ENCODE peak calls at places on chromosomes 16 and 17, in four cellular contexts. H is fibroblast of lung, M is mesendoderm, O is kidney. V is an unnamed sample.

GRCh38 chr17:68103148-68103547 is 67.6 kb downstream of the KPNA2 start:
- DNase-seq in H (no peak), M (no peak), O (no peak), V (no peak)

GRCh38 chr17:28173801-28174200 is 131.3 kb downstream of the NLK start:
- DNase-seq in H (peak), M (peak), O (no peak), V (no peak)

GRCh38 chr17:41116292-41116691 is 1.9 kb downstream of the KRTAP4-11 start:
- DNase-seq in H (no peak), M (no peak), O (no peak), V (no peak)

GRCh38 chr17:57412520-57413096 is 156.3 kb downstream of the MSI2 start:
- DNase-seq in H (no peak), M (no peak), O (no peak), V (no peak)

GRCh38 chr17:45022655-45023339 is 28.6 kb downstream of the DCAKD start:
- DNase-seq in H (no peak), M (peak), O (no peak), V (no peak)

GRCh38 chr16:75265911-75266701 is 14.7 kb upstream of the BCAR1 start:
- DNase-seq in H (no peak), M (peak), O (peak), V (peak)

GRCh38 chr16:23771027-23771426 is 16.2 kb downstream of the CHP2 start:
- DNase-seq in H (no peak), M (no peak), O (no peak), V (no peak)

GRCh38 chr17:17028059-17028877 is 14.0 kb upstream of the MPRIP start:
- DNase-seq in H (peak), M (peak), O (peak), V (peak)

GRCh38 chr16:65601781-65602180 is 479.9 kb upstream of the CDH11 start:
- DNase-seq in H (peak), M (no peak), O (no peak), V (no peak)

GRCh38 chr17:43766413-43767052 is 7.9 kb upstream of the SOST start:
- DNase-seq in H (peak), M (peak), O (no peak), V (peak)

GRCh38 chr16:767743-768235 is 7.3 kb downstream of the MSLN start:
- DNase-seq in H (no peak), M (no peak), O (no peak), V (no peak)

GRCh38 chr17:76789235-76789788 is 51.4 kb downstream of the MFSD11 start:
- DNase-seq in H (no peak), M (peak), O (no peak), V (no peak)

GRCh38 chr16:46929378-46930332 is 43.8 kb downstream of the DNAJA2 start:
- DNase-seq in H (peak), M (peak), O (peak), V (peak)

GRCh38 chr17:60445144-60445543 is 22.9 kb downstream of the CHCT1 start:
- DNase-seq in H (no peak), M (no peak), O (no peak), V (no peak)

GRCh38 chr17:71601894-71602504 is 518.8 kb upstream of the SOX9 start:
- DNase-seq in H (no peak), M (no peak), O (no peak), V (no peak)

GRCh38 chr17:69951058-69951457 is 124.0 kb upstream of the KCNJ16 start:
- DNase-seq in H (no peak), M (no peak), O (no peak), V (no peak)

GRCh38 chr16:2194852-2195315 is 1.5 kb downstream of the CASKIN1 start:
- DNase-seq in H (peak), M (peak), O (no peak), V (peak)

GRCh38 chr17:5816491-5816890 is 232.2 kb upstream of the NLRP1 start:
- DNase-seq in H (no peak), M (no peak), O (no peak), V (no peak)

GRCh38 chr17:3984719-3985444 is 20.6 kb upstream of the ATP2A3 start:
- DNase-seq in H (no peak), M (no peak), O (no peak), V (no peak)

GRCh38 chr17:13699261-13699660 is 97.5 kb upstream of the HS3ST3A1 start:
- DNase-seq in H (no peak), M (no peak), O (no peak), V (no peak)

GRCh38 chr16:20072524-20073202 is 1.0 kb downstream of the GPR139 start:
- DNase-seq in H (no peak), M (no peak), O (no peak), V (no peak)

GRCh38 chr16:2438121-2438520 is 8.9 kb downstream of the CCNF start:
- DNase-seq in H (no peak), M (no peak), O (peak), V (no peak)

GRCh38 chr17:36884495-36885160 is 52.6 kb upstream of the LHX1 start:
- DNase-seq in H (no peak), M (peak), O (no peak), V (no peak)

GRCh38 chr17:35189291-35189690 is 4.9 kb downstream of the SLC35G3 start:
- DNase-seq in H (peak), M (no peak), O (no peak), V (no peak)

GRCh38 chr17:75619506-75620431 is 13.5 kb upstream of the SMIM5 start:
- DNase-seq in H (peak), M (peak), O (no peak), V (no peak)

GRCh38 chr17:77795685-77796084 is 162.8 kb upstream of the TNRC6C start:
- DNase-seq in H (no peak), M (no peak), O (no peak), V (no peak)

GRCh38 chr16:86772671-86773338 is 194.5 kb downstream of the FOXL1 start:
- DNase-seq in H (peak), M (peak), O (no peak), V (no peak)

GRCh38 chr17:45129426-45129939 is 2.8 kb downstream of the PLCD3 start:
- DNase-seq in H (no peak), M (peak), O (peak), V (peak)

GRCh38 chr17:1905190-1905919 is 75.5 kb downstream of the RPA1 start:
- DNase-seq in H (peak), M (no peak), O (no peak), V (no peak)

GRCh38 chr16:78740269-78740668 is 640.8 kb downstream of the WWOX start:
- DNase-seq in H (no peak), M (no peak), O (no peak), V (no peak)

DNA sequence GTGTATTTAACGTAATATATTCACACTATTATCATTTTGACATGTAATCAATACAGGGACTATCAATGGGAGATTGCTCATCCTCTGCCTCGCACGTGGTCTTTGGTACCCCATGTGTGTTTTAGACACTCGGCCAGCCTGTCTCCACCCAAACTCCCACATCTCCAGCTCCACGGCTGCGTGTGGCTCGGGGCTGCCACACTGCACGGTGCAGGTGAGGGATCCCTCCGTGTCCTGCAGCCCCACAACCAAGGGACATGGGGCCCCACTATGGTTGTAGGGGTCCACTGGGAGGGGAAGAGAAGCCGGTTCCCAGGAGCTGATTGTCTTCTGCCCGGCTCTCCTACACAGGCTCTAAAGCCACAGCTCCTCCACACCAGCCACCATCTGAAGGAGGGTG is 107.4 kb downstream of the RBFOX3 start:
- DNase-seq in H (no peak), M (no peak), O (no peak), V (no peak)
- H3K27ac ChIP-seq in H (no peak), M (no peak), O (no peak), V (no peak)

DNA sequence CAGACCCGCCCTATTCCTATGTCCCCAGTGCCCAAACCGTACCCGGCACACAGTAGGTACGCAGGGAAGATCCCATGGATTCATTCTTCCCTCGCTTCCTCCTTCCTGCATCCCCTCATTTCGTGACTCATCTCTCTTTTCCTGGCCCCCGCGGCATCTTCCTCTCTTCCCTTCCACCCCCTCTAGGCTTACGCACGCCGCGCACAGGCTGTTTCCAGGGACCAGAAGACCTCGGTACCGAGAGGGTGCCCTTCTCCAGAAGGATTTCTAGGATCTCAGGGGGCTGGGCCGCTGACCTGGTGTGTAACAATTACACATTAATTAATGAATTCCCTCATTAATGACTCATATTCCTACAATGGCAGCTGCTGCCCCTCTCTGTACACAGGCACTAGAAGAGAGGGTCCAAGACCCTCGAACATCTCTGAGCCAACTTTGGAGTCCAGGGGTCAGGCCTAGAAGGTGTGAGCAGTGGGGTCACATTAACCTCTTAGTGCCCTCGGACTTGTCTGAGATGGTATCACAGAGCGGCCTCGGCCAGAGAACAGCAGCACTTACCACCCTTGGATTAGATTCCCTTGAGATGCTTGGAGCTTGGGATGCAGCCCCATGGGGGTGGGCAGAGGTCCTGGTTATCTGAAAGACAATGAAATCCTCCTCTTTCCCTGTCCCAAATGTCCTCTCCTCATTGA is 16.8 kb upstream of the PLLP start:
- DNase-seq in H (no peak), M (peak), O (peak), V (peak)
- H3K9ac ChIP-seq in H (no peak), M (peak), O (no peak), V (no peak)

GRCh38 chr16:84528317-84528716 is 23.9 kb upstream of the MEAK7 start:
- DNase-seq in H (no peak), M (no peak), O (no peak), V (no peak)
- H3K27ac ChIP-seq in H (no peak), M (no peak), O (no peak), V (no peak)

DNA sequence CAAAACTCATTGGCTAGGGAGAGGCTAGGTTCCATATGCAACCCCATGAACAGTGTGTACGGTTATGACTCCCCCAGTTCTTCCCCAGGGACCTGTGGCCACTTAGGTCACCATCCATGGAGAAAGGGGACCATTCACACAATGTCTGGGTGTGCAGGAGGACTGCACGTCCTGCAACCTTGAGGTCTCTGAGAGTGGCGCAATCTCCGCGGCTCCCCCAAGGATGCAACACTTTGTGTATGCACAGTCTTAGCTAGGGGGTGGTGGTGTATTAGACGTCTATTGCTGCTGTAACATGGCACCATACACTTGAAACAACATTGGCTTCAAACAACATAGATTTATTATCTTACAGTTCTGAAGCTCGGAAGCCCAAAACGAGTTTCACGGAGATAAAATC is 65.6 kb upstream of the CBX4 start:
- DNase-seq in H (no peak), M (no peak), O (no peak), V (no peak)
- H3K9ac ChIP-seq in H (no peak), M (no peak), O (no peak), V (no peak)

GRCh38 chr17:50767030-50767429 is 288 bp downstream of the ANKRD40CL start:
- DNase-seq in H (no peak), M (no peak), O (no peak), V (peak)

GRCh38 chr17:50763716-50764450 is 3.4 kb downstream of the ANKRD40CL start:
- DNase-seq in H (no peak), M (peak), O (no peak), V (peak)

GRCh38 chr17:50765454-50766221 is 1.7 kb downstream of the ANKRD40CL start:
- DNase-seq in H (no peak), M (no peak), O (no peak), V (peak)

GRCh38 chr17:50766222-50767023 is 895 bp downstream of the ANKRD40CL start:
- DNase-seq in H (no peak), M (no peak), O (no peak), V (no peak)

GRCh38 chr17:50764860-50765259 is 2.5 kb downstream of the ANKRD40CL start:
- DNase-seq in H (no peak), M (no peak), O (no peak), V (no peak)
- H3K27ac ChIP-seq in H (no peak), M (no peak), O (no peak), V (no peak)

GRCh38 chr17:29179232-29180036 is 764 bp downstream of the MYO18A start:
- DNase-seq in H (no peak), M (peak), O (peak), V (peak)
- H3K9ac ChIP-seq in H (peak), M (peak), O (peak), V (peak)

GRCh38 chr16:89951509-89951908 is 3.0 kb downstream of the DEF8 start:
- DNase-seq in H (no peak), M (no peak), O (no peak), V (no peak)

GRCh38 chr16:89952049-89952448 is 3.5 kb downstream of the DEF8 start:
- DNase-seq in H (no peak), M (no peak), O (no peak), V (peak)

GRCh38 chr16:89946515-89946914 is 2.0 kb upstream of the DEF8 start:
- DNase-seq in H (no peak), M (no peak), O (no peak), V (no peak)

GRCh38 chr16:89949756-89950155 is 1.2 kb downstream of the DEF8 start:
- DNase-seq in H (no peak), M (no peak), O (no peak), V (no peak)

DNA sequence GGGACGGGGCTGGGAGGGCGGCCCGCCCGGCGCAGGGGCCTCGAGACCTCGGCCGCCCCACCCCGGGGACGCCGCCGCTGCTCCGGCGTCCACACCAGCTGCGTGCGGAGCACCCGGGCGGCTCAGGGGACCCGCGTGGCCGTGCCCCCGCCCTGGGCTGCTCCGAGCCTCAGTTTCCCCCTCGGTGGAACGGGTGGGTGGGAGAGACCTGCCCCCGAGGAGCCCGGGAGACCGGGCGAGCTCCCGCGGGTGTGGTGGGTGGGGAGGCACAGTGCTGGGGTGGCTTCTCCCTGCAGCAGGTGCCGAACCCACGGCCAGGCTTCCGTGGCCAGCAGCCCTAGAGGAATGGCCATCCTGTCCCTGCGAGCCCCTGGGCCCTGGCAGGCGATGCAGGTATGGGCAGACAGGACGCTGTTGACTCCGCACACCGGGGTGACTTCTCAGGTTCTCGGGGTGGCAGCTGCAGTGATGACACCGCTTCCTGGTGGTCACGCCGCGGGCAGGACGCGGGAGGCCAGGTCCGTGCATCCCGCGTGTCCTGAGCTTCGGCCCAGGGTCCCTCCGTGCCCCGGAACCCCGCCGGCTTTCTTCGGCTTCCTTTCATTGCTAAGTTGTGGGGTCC is 677 bp downstream of the DEF8 start:
- DNase-seq in H (no peak), M (no peak), O (no peak), V (no peak)
- H3K27ac ChIP-seq in H (no peak), M (no peak), O (no peak), V (no peak)

V was measured in colonic mucosa.